ENCODE peak calls at places on chromosomes 2 and 18, in eight cellular contexts. P, O, D, C, S, W, M and G are unnamed samples. For H3K4me1, the result is how much of the 10 kb centered on the place peaks cover.

GRCh38 chr2:42087857-42088195 is 40.0 kb downstream of the PKDCC start:
- DNase-seq in P (no peak), O (no peak), D (no peak), C (no peak), S (no peak), W (no peak), M (no peak), G (no peak)

GRCh38 chr2:69138793-69139510 is 126.0 kb downstream of the ANTXR1 start:
- DNase-seq in P (no peak), O (no peak), D (no peak), C (no peak), S (no peak), W (no peak), M (no peak), G (no peak)

GRCh38 chr18:58649966-58650816 is 21.1 kb upstream of the MALT1 start:
- DNase-seq in P (no peak), O (no peak), D (no peak), C (no peak), S (no peak), W (no peak), M (no peak), G (no peak)

GRCh38 chr2:85468096-85468703 is 49.7 kb downstream of the SH2D6 start:
- DNase-seq in P (no peak), O (no peak), D (no peak), C (no peak), S (no peak), W (no peak), M (no peak), G (no peak)

GRCh38 chr18:62281684-62282083 is 43.4 kb upstream of the TNFRSF11A start:
- DNase-seq in P (no peak), O (no peak), D (no peak), C (no peak), S (no peak), W (no peak), M (no peak), G (no peak)

GRCh38 chr2:106085441-106085911 is 108.6 kb downstream of the UXS1 start:
- DNase-seq in P (no peak), O (no peak), D (no peak), C (peak), S (no peak), W (peak), M (peak), G (no peak)

GRCh38 chr2:45316576-45317338 is 294.3 kb downstream of the SRBD1 start:
- DNase-seq in P (no peak), O (no peak), D (no peak), C (no peak), S (no peak), W (no peak), M (no peak), G (no peak)

GRCh38 chr2:239230318-239231052 is 170.3 kb downstream of the HDAC4 start:
- DNase-seq in P (no peak), O (no peak), D (peak), C (no peak), S (no peak), W (no peak), M (no peak), G (peak)

GRCh38 chr2:163735692-163736432 is at the start of gene FIGN:
- DNase-seq in P (peak), O (peak), D (peak), C (peak), S (peak), W (no peak), M (peak), G (peak)

GRCh38 chr2:71347517-71347916 is 15.9 kb downstream of the ZNF638 start:
- DNase-seq in P (no peak), O (no peak), D (no peak), C (no peak), S (no peak), W (no peak), M (peak), G (no peak)

GRCh38 chr2:239830066-239830717 is 194.9 kb downstream of the NDUFA10 start:
- DNase-seq in P (peak), O (peak), D (peak), C (no peak), S (peak), W (no peak), M (no peak), G (no peak)

GRCh38 chr2:208025814-208026184 is 472 bp upstream of the PLEKHM3 start:
- DNase-seq in P (peak), O (no peak), D (no peak), C (no peak), S (no peak), W (no peak), M (peak), G (no peak)

GRCh38 chr2:181972431-181973190 is 13.0 kb upstream of the PPP1R1C start:
- DNase-seq in P (no peak), O (no peak), D (no peak), C (no peak), S (no peak), W (no peak), M (no peak), G (no peak)

GRCh38 chr2:235191933-235192332 is 240.1 kb downstream of the SH3BP4 start:
- DNase-seq in P (peak), O (no peak), D (peak), C (no peak), S (no peak), W (no peak), M (no peak), G (no peak)
- H3K4me3 ChIP-seq in P (no peak), O (no peak), D (peak), C (peak), S (no peak), W (no peak), M (no peak), G (no peak)

DNA sequence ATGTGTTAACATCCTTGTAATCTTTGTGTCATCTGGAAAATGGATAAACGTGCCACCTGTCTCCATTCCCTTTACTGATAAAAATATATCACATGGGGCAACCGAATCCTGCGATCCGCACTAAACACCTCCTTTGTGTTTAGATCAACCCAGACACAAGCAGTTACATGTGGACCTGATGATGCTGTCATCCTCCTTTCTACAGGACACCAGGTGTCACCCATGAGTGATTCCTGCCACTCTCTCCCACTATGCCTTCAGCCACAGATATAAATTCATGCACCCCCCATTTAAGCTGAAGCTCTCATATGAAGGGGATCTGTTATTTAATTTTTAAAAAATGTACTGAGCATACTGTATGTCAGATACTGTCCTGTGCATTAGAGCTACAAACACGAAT is 81.3 kb downstream of the VIT start:
- DNase-seq in P (no peak), O (no peak), D (no peak), C (no peak), S (no peak), W (no peak), M (no peak), G (no peak)
- TF ChIP-seq CTCF in P (no peak), O (no peak), D (no peak), C (no peak), S (no peak), W (no peak), M (no peak), G (no peak)

GRCh38 chr2:215982465-215982875 is 30.9 kb downstream of the MREG start:
- DNase-seq in P (no peak), O (no peak), D (no peak), C (no peak), S (no peak), W (no peak), M (no peak), G (no peak)

GRCh38 chr2:215974700-215975429 is 38.5 kb downstream of the MREG start:
- DNase-seq in P (no peak), O (no peak), D (no peak), C (no peak), S (no peak), W (no peak), M (no peak), G (no peak)

GRCh38 chr2:215981135-215981534 is 32.2 kb downstream of the MREG start:
- DNase-seq in P (no peak), O (no peak), D (no peak), C (no peak), S (no peak), W (no peak), M (no peak), G (no peak)

GRCh38 chr2:215983581-215984351 is 29.6 kb downstream of the MREG start:
- DNase-seq in P (no peak), O (no peak), D (no peak), C (no peak), S (no peak), W (no peak), M (no peak), G (no peak)

DNA sequence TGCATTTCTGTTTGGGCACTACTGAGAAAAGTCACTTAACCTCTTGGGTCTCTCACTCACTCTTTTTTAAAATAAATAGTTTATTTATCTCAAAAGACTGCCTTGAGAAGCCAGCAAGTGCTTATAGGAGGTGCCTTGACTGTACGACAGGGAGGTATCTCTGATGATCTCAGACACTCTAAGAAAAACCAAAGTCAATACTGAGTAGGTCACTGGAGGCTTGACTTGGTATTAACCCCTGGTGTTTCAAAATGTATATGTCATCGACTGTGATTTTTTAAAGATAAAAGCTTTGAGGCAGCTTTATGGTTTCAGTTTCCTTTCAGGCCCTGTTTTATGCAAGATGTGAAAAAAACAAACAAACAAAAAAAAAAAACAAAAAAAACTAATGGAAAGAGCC is 33.7 kb downstream of the MREG start:
- DNase-seq in P (no peak), O (no peak), D (no peak), C (no peak), S (no peak), W (no peak), M (no peak), G (no peak)
- H3K4me1 ChIP-seq in P (under half), O (under half), D (under half), C (under half), S (under half), W (under half), M (under half), G (under half)

DNA sequence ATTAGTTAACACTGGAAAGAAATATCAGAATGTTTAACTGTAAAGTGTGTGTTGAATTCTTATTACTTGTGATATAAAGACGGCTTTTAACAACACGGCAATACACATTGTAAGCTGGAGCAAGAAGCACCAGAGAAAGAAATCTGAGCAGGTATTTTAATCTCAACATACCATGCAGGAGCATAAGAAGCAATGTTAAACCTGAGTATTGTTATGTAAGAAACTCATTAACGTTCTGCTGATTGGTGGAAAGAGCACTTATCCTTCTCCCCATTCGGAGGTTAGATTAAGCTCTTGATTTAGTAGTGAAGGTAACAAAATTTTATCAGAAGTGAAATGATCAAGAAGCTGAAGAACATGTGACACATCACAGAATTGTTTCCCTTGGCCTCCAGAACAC is 107.4 kb downstream of the EPC2 start:
- DNase-seq in P (no peak), O (no peak), D (no peak), C (no peak), S (no peak), W (no peak), M (no peak), G (no peak)
- H3K4me3 ChIP-seq in P (no peak), O (no peak), D (no peak), C (no peak), S (no peak), W (no peak), M (no peak), G (no peak)

GRCh38 chr2:200054681-200055468 is 99.5 kb downstream of the MAIP1 start:
- DNase-seq in P (no peak), O (no peak), D (no peak), C (no peak), S (no peak), W (no peak), M (peak), G (no peak)
- TF ChIP-seq CTCF in P (no peak), O (no peak), D (no peak), C (no peak), S (no peak), W (no peak), M (peak), G (no peak)

DNA sequence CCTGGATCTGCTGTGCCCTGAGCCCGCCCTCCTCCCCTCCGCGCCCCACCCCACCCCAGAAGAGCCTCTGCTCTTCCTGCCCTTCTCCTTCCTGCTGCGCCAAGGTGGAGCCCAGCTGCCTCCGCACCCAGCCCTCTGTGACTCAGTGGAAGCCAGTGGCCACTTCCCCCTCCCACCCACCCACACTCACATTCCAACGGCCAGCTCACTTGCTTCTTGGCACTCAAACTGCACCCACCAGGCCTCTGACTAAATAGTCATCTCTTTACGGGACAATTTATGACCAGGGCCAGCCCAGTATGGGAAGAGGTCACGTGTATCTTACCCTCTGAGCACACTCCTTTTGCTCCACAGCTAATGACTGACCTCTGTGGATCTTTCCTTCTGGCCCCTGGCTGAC is 150.4 kb upstream of the SLC1A4 start:
- DNase-seq in P (no peak), O (no peak), D (no peak), C (no peak), S (peak), W (no peak), M (no peak), G (peak)
- H3K4me1 ChIP-seq in P (under half), O (under half), D (under half), C (half or more), S (under half), W (under half), M (under half), G (under half)